ENCODE peak calls at places on chromosomes 12 and 14, in five cellular contexts. One of them, this sample, is unnamed.

GRCh38 chr12:65086236-65086635 is 34.9 kb downstream of the WIF1 start:
- DNase-seq in lung: peak
- DNase-seq in coronary artery: no peak
- DNase-seq in mammary epithelial cell: no peak
- DNase-seq in tibial artery: no peak
- DNase-seq in this sample: no peak

GRCh38 chr12:69610729-69611128 is at the start of gene LRRC10:
- DNase-seq in tibial artery: no peak
- DNase-seq in mammary epithelial cell: no peak
- DNase-seq in coronary artery: no peak
- DNase-seq in lung: no peak
- DNase-seq in this sample: no peak

GRCh38 chr12:16670456-16671050 is 64.6 kb upstream of the LMO3 start:
- DNase-seq in lung: no peak
- DNase-seq in coronary artery: no peak
- DNase-seq in tibial artery: no peak
- DNase-seq in mammary epithelial cell: peak
- DNase-seq in this sample: peak

GRCh38 chr12:112107728-112108447 is 695 bp downstream of the NAA25 start:
- DNase-seq in lung: peak
- DNase-seq in tibial artery: no peak
- DNase-seq in mammary epithelial cell: no peak
- DNase-seq in coronary artery: no peak
- DNase-seq in this sample: no peak

GRCh38 chr14:93234798-93235197 is 27.7 kb downstream of the UBR7 start:
- DNase-seq in coronary artery: no peak
- DNase-seq in mammary epithelial cell: peak
- DNase-seq in tibial artery: no peak
- DNase-seq in lung: no peak
- DNase-seq in this sample: peak

GRCh38 chr12:3727877-3728632 is 24.9 kb downstream of the CRACR2A start:
- DNase-seq in tibial artery: no peak
- DNase-seq in lung: no peak
- DNase-seq in coronary artery: no peak
- DNase-seq in mammary epithelial cell: no peak
- DNase-seq in this sample: no peak

GRCh38 chr12:6049587-6049986 is 74.9 kb downstream of the VWF start:
- DNase-seq in mammary epithelial cell: no peak
- DNase-seq in lung: no peak
- DNase-seq in tibial artery: no peak
- DNase-seq in coronary artery: no peak
- DNase-seq in this sample: no peak

GRCh38 chr12:93010461-93010860 is 81.4 kb upstream of the EEA1 start:
- DNase-seq in lung: no peak
- DNase-seq in coronary artery: no peak
- DNase-seq in mammary epithelial cell: no peak
- DNase-seq in tibial artery: no peak
- DNase-seq in this sample: no peak

GRCh38 chr14:95835331-95835730 is 41.3 kb upstream of the TUNAR start:
- DNase-seq in mammary epithelial cell: no peak
- DNase-seq in coronary artery: no peak
- DNase-seq in tibial artery: no peak
- DNase-seq in lung: no peak
- DNase-seq in this sample: no peak

GRCh38 chr14:95889236-95889979 is 12.8 kb downstream of the TUNAR start:
- DNase-seq in coronary artery: no peak
- DNase-seq in lung: no peak
- DNase-seq in tibial artery: no peak
- DNase-seq in mammary epithelial cell: no peak
- DNase-seq in this sample: no peak

GRCh38 chr12:53500119-53500775 is 836 bp upstream of the TARBP2 start:
- DNase-seq in mammary epithelial cell: peak
- DNase-seq in tibial artery: peak
- DNase-seq in lung: peak
- DNase-seq in coronary artery: no peak
- DNase-seq in this sample: peak

GRCh38 chr14:38238332-38238731 is 17.6 kb downstream of the CLEC14A start:
- DNase-seq in coronary artery: no peak
- DNase-seq in mammary epithelial cell: no peak
- DNase-seq in lung: no peak
- DNase-seq in tibial artery: no peak
- DNase-seq in this sample: no peak

GRCh38 chr12:28550757-28551381 is 360.6 kb downstream of the CCDC91 start:
- DNase-seq in coronary artery: no peak
- DNase-seq in tibial artery: no peak
- DNase-seq in mammary epithelial cell: peak
- DNase-seq in lung: no peak
- DNase-seq in this sample: peak

GRCh38 chr12:93336344-93336743 is 41.4 kb upstream of the NUDT4 start:
- DNase-seq in mammary epithelial cell: peak
- DNase-seq in lung: no peak
- DNase-seq in coronary artery: no peak
- DNase-seq in tibial artery: no peak
- DNase-seq in this sample: no peak

GRCh38 chr12:121523741-121524140 is 57.1 kb downstream of the KDM2B start:
- DNase-seq in mammary epithelial cell: no peak
- DNase-seq in tibial artery: no peak
- DNase-seq in coronary artery: no peak
- DNase-seq in lung: no peak
- DNase-seq in this sample: no peak

GRCh38 chr12:89525824-89526770 is at the start of gene POC1B:
- DNase-seq in tibial artery: peak
- DNase-seq in mammary epithelial cell: peak
- DNase-seq in lung: peak
- DNase-seq in coronary artery: peak
- DNase-seq in this sample: peak

GRCh38 chr12:89524201-89525001 is at the start of gene GALNT4:
- DNase-seq in lung: peak
- DNase-seq in mammary epithelial cell: peak
- DNase-seq in tibial artery: peak
- DNase-seq in coronary artery: peak
- DNase-seq in this sample: peak

GRCh38 chr12:89525002-89525823 is 617 bp upstream of the GALNT4 start:
- DNase-seq in coronary artery: no peak
- DNase-seq in lung: peak
- DNase-seq in mammary epithelial cell: peak
- DNase-seq in tibial artery: peak
- DNase-seq in this sample: peak

GRCh38 chr12:89517648-89518047 is 6.9 kb downstream of the GALNT4 start:
- DNase-seq in lung: no peak
- DNase-seq in mammary epithelial cell: no peak
- DNase-seq in coronary artery: no peak
- DNase-seq in tibial artery: no peak
- DNase-seq in this sample: no peak

DNA sequence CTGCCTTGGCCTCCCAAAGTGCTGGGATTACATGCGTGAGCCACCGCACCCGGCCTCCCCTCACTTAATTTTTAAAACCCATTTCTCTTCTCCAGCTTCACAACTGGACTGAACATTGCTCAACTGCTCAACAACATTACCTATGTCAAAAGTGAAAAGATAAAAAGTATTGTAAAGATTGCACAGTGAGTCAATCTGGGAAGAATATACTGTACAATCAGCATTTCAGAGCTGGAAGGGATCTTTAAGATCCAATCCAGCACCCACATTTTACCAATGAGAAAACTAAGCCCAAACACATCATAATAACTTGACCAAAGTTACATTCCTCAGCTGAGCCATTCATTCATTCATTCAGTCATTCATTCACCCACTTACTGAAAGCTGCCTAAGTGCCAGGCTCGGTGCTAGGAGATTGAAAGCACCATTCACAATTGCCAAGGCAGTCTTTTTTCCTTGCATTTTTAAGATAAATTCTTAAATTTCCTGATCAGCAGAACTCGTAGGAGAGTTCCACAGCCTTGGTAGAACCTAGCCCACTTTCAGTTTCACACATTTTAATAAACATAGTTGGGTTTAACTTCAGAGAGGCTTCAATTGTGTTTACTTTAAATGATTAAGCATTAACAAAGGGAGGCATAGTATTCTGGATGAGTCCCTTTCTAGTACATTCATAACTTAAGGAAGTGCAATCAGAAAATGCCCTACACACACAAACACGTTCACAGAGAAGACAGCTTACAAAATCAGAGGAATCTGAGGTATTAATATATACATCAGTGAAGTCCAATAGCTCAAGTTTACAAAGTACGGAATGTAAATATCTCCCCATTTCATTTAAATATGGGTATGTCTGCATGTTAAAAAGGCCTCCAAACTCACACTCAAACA is 3.0 kb downstream of the GALNT4 start:
- DNase-seq in mammary epithelial cell: no peak
- DNase-seq in tibial artery: no peak
- DNase-seq in coronary artery: no peak
- DNase-seq in lung: no peak
- DNase-seq in this sample: peak
- H3K4me3 ChIP-seq in mammary epithelial cell: no peak
- H3K4me3 ChIP-seq in tibial artery: no peak
- H3K4me3 ChIP-seq in coronary artery: peak
- H3K4me3 ChIP-seq in lung: no peak
- H3K4me3 ChIP-seq in this sample: no peak

DNA sequence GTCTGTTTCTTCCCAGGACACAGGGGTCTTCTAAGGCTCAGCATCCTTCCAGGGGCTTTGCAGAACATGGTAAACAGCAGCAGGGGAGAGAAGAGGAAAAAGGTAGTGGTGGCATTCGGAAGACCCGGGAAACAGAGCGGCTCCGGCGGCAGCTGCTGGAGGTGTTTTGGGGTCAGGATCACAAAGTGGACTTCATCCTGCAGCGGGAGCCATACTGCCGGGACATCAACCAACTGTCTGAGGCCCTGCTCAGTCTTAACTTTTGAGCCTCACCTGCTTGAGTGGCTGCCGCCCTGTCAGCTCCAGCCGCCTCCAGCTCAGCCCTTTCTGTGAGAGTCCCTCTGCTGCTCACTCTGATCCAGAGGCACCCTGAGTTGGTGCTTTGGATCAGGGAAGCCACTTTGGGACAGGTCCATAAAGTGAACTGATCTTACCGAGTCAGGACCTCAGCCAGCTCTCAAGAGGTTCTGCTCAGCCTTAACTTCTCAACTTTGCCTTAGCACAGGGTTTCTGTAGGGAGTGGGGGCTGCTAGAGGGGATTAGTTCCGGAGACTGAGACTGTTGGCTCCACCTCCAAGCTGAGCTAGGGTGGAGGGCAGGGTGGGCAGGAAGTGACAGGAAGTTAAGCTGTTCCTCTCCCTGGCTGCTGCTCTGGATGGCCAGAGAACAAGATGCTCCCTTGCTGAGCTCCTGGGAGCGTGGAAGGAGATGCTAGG is 5.4 kb downstream of the SDR39U1 start:
- DNase-seq in tibial artery: no peak
- DNase-seq in mammary epithelial cell: no peak
- DNase-seq in lung: no peak
- DNase-seq in coronary artery: no peak
- DNase-seq in this sample: no peak
- TF ChIP-seq CTCF in tibial artery: no peak
- TF ChIP-seq CTCF in mammary epithelial cell: no peak
- TF ChIP-seq CTCF in lung: no peak
- TF ChIP-seq CTCF in coronary artery: no peak
- TF ChIP-seq CTCF in this sample: no peak

GRCh38 chr14:67963960-67964359 is 144.4 kb downstream of the RAD51B start:
- DNase-seq in mammary epithelial cell: no peak
- DNase-seq in tibial artery: no peak
- DNase-seq in lung: no peak
- DNase-seq in coronary artery: no peak
- DNase-seq in this sample: no peak

GRCh38 chr14:67962215-67962644 is 142.7 kb downstream of the RAD51B start:
- DNase-seq in mammary epithelial cell: no peak
- DNase-seq in tibial artery: no peak
- DNase-seq in coronary artery: no peak
- DNase-seq in lung: no peak
- DNase-seq in this sample: no peak

GRCh38 chr14:67964391-67964812 is 144.8 kb downstream of the RAD51B start:
- DNase-seq in mammary epithelial cell: peak
- DNase-seq in tibial artery: no peak
- DNase-seq in lung: no peak
- DNase-seq in coronary artery: no peak
- DNase-seq in this sample: peak

GRCh38 chr14:67963545-67963944 is 144.0 kb downstream of the RAD51B start:
- DNase-seq in coronary artery: no peak
- DNase-seq in tibial artery: no peak
- DNase-seq in lung: no peak
- DNase-seq in mammary epithelial cell: no peak
- DNase-seq in this sample: no peak

DNA sequence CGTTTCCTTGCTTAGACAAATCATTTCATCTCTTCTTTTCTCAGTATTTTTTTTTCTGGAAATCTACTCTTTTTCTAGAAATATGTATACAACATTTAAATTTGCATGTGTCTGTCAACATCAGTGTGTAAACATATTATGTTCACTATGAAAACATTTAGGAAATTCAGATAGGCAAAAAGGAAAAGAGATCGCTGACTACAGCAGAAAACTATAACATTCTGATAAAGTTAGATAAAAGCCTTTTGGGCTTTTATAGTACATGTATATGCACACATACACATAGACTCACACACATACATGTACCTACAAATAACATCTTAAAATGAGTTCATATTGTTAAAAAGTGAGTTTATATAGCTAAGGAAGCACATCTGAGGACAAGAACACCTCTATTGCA is 142.1 kb downstream of the RAD51B start:
- DNase-seq in lung: no peak
- DNase-seq in mammary epithelial cell: no peak
- DNase-seq in tibial artery: no peak
- DNase-seq in coronary artery: no peak
- DNase-seq in this sample: no peak
- H3K4me3 ChIP-seq in lung: no peak
- H3K4me3 ChIP-seq in mammary epithelial cell: no peak
- H3K4me3 ChIP-seq in tibial artery: no peak
- H3K4me3 ChIP-seq in coronary artery: no peak
- H3K4me3 ChIP-seq in this sample: no peak

GRCh38 chr14:21729703-21730212 is 56.1 kb upstream of the OR4E1 start:
- DNase-seq in mammary epithelial cell: no peak
- DNase-seq in coronary artery: no peak
- DNase-seq in lung: no peak
- DNase-seq in tibial artery: no peak
- DNase-seq in this sample: no peak

GRCh38 chr14:21735639-21736307 is 62.2 kb upstream of the OR4E1 start:
- DNase-seq in mammary epithelial cell: no peak
- DNase-seq in lung: no peak
- DNase-seq in coronary artery: no peak
- DNase-seq in tibial artery: no peak
- DNase-seq in this sample: no peak

GRCh38 chr14:21735200-21735599 is 61.6 kb upstream of the OR4E1 start:
- DNase-seq in coronary artery: no peak
- DNase-seq in lung: no peak
- DNase-seq in mammary epithelial cell: no peak
- DNase-seq in tibial artery: no peak
- DNase-seq in this sample: no peak

DNA sequence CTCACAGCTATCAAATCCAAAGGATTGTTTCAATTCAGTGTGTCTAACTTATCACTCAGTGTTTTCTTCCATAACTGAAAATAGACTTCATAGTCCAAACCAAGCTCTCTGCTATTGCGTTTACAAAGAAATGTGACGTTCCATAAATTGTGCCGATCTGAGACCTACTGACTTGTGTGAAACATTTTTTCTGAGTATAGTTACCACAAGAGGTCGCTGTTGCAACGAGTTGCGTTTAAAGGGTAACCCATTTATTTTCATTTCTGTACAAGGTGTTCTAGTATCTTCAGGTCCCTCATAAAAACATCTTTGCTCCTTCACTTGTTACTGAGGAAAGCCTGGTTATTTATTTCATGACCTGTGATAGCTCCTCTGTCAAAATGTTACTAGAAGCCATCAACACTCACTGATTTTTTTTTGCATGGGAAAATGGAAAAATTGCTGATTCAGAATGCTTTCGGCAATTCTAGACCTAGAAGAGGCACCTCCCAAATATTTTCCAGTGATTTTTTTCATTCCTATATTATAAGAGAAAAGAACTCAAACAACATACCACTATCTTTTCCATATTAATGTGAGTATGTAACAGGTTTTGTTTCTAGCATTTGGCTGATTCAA is 60.9 kb upstream of the OR4E1 start:
- DNase-seq in tibial artery: no peak
- DNase-seq in mammary epithelial cell: peak
- DNase-seq in lung: no peak
- DNase-seq in coronary artery: no peak
- DNase-seq in this sample: peak
- TF ChIP-seq CTCF in tibial artery: no peak
- TF ChIP-seq CTCF in mammary epithelial cell: peak
- TF ChIP-seq CTCF in lung: peak
- TF ChIP-seq CTCF in coronary artery: no peak
- TF ChIP-seq CTCF in this sample: peak